ENCODE peak calls at places on chromosomes 7 and 10, in seven cellular contexts. One of them, this sample, is unnamed.

GRCh38 chr7:105794741-105795729 is 81.4 kb downstream of the ATXN7L1 start:
- DNase-seq in GM12878: no peak
- DNase-seq in SK-N-SH: no peak
- DNase-seq in H1: no peak
- DNase-seq in HCT116: no peak
- DNase-seq in K562: no peak
- DNase-seq in HepG2: no peak
- DNase-seq in this sample: no peak

GRCh38 chr10:125355657-125356056 is 195.3 kb upstream of the CTBP2 start:
- DNase-seq in SK-N-SH: no peak
- DNase-seq in HCT116: no peak
- DNase-seq in K562: no peak
- DNase-seq in H1: no peak
- DNase-seq in GM12878: no peak
- DNase-seq in HepG2: no peak
- DNase-seq in this sample: no peak

GRCh38 chr10:25388862-25389206 is 214.0 kb downstream of the GPR158 start:
- DNase-seq in SK-N-SH: no peak
- DNase-seq in HCT116: no peak
- DNase-seq in H1: no peak
- DNase-seq in K562: no peak
- DNase-seq in GM12878: no peak
- DNase-seq in HepG2: no peak
- DNase-seq in this sample: no peak

GRCh38 chr10:121580276-121581116 is 17.7 kb downstream of the FGFR2 start:
- DNase-seq in HepG2: no peak
- DNase-seq in K562: no peak
- DNase-seq in H1: peak
- DNase-seq in GM12878: no peak
- DNase-seq in SK-N-SH: no peak
- DNase-seq in HCT116: no peak
- DNase-seq in this sample: no peak

GRCh38 chr7:7228472-7228871 is 46.1 kb downstream of the C1GALT1 start:
- DNase-seq in SK-N-SH: no peak
- DNase-seq in HepG2: no peak
- DNase-seq in K562: no peak
- DNase-seq in GM12878: no peak
- DNase-seq in HCT116: no peak
- DNase-seq in H1: no peak
- DNase-seq in this sample: no peak

GRCh38 chr10:44016589-44017482 is 368.1 kb downstream of the CXCL12 start:
- DNase-seq in HepG2: no peak
- DNase-seq in H1: no peak
- DNase-seq in SK-N-SH: no peak
- DNase-seq in K562: no peak
- DNase-seq in GM12878: no peak
- DNase-seq in HCT116: no peak
- DNase-seq in this sample: no peak

GRCh38 chr7:20269726-20270125 is 52.5 kb upstream of the MACC1 start:
- DNase-seq in GM12878: no peak
- DNase-seq in HepG2: no peak
- DNase-seq in K562: no peak
- DNase-seq in H1: no peak
- DNase-seq in SK-N-SH: no peak
- DNase-seq in HCT116: no peak
- DNase-seq in this sample: no peak

GRCh38 chr7:143490719-143491306 is 13.1 kb downstream of the TAS2R41 start:
- DNase-seq in H1: no peak
- DNase-seq in SK-N-SH: no peak
- DNase-seq in GM12878: no peak
- DNase-seq in HepG2: peak
- DNase-seq in HCT116: no peak
- DNase-seq in K562: peak
- DNase-seq in this sample: peak

GRCh38 chr7:26168458-26169023 is 16.5 kb downstream of the NFE2L3 start:
- DNase-seq in HCT116: no peak
- DNase-seq in K562: no peak
- DNase-seq in GM12878: no peak
- DNase-seq in SK-N-SH: no peak
- DNase-seq in HepG2: no peak
- DNase-seq in H1: no peak
- DNase-seq in this sample: no peak

GRCh38 chr7:7405461-7405860 is 130.2 kb downstream of the COL28A1 start:
- DNase-seq in H1: no peak
- DNase-seq in HCT116: no peak
- DNase-seq in GM12878: no peak
- DNase-seq in K562: no peak
- DNase-seq in HepG2: no peak
- DNase-seq in SK-N-SH: no peak
- DNase-seq in this sample: no peak

GRCh38 chr10:57657164-57657765 is 610.4 kb downstream of the IPMK start:
- DNase-seq in HepG2: peak
- DNase-seq in K562: peak
- DNase-seq in GM12878: no peak
- DNase-seq in H1: peak
- DNase-seq in SK-N-SH: peak
- DNase-seq in HCT116: peak
- DNase-seq in this sample: peak

GRCh38 chr7:116075351-116076145 is 45.0 kb upstream of the TFEC start:
- DNase-seq in K562: no peak
- DNase-seq in SK-N-SH: no peak
- DNase-seq in HepG2: no peak
- DNase-seq in H1: no peak
- DNase-seq in GM12878: no peak
- DNase-seq in HCT116: no peak
- DNase-seq in this sample: no peak

GRCh38 chr10:132028706-132029105 is 37.0 kb upstream of the JAKMIP3 start:
- DNase-seq in SK-N-SH: no peak
- DNase-seq in GM12878: no peak
- DNase-seq in HepG2: no peak
- DNase-seq in H1: no peak
- DNase-seq in K562: no peak
- DNase-seq in HCT116: no peak
- DNase-seq in this sample: no peak

GRCh38 chr10:28305551-28305950 is 2.7 kb upstream of the MPP7 start:
- DNase-seq in K562: no peak
- DNase-seq in HCT116: no peak
- DNase-seq in SK-N-SH: no peak
- DNase-seq in GM12878: no peak
- DNase-seq in HepG2: no peak
- DNase-seq in H1: no peak
- DNase-seq in this sample: no peak

GRCh38 chr7:41010418-41010817 is 692.5 kb downstream of the INHBA start:
- DNase-seq in K562: no peak
- DNase-seq in HepG2: no peak
- DNase-seq in SK-N-SH: no peak
- DNase-seq in H1: no peak
- DNase-seq in HCT116: no peak
- DNase-seq in GM12878: no peak
- DNase-seq in this sample: no peak

GRCh38 chr7:516606-517456 is 2.8 kb downstream of the PDGFA start:
- DNase-seq in GM12878: no peak
- DNase-seq in SK-N-SH: no peak
- DNase-seq in HCT116: no peak
- DNase-seq in K562: peak
- DNase-seq in HepG2: peak
- DNase-seq in H1: no peak
- DNase-seq in this sample: peak

GRCh38 chr7:99070361-99070760 is 73.5 kb downstream of the SMURF1 start:
- DNase-seq in HepG2: no peak
- DNase-seq in HCT116: no peak
- DNase-seq in SK-N-SH: no peak
- DNase-seq in K562: no peak
- DNase-seq in GM12878: no peak
- DNase-seq in H1: no peak
- DNase-seq in this sample: no peak

GRCh38 chr10:127492607-127493250 is 56.4 kb upstream of the NPS start:
- DNase-seq in SK-N-SH: no peak
- DNase-seq in K562: no peak
- DNase-seq in HCT116: peak
- DNase-seq in H1: peak
- DNase-seq in GM12878: no peak
- DNase-seq in HepG2: no peak
- DNase-seq in this sample: no peak

DNA sequence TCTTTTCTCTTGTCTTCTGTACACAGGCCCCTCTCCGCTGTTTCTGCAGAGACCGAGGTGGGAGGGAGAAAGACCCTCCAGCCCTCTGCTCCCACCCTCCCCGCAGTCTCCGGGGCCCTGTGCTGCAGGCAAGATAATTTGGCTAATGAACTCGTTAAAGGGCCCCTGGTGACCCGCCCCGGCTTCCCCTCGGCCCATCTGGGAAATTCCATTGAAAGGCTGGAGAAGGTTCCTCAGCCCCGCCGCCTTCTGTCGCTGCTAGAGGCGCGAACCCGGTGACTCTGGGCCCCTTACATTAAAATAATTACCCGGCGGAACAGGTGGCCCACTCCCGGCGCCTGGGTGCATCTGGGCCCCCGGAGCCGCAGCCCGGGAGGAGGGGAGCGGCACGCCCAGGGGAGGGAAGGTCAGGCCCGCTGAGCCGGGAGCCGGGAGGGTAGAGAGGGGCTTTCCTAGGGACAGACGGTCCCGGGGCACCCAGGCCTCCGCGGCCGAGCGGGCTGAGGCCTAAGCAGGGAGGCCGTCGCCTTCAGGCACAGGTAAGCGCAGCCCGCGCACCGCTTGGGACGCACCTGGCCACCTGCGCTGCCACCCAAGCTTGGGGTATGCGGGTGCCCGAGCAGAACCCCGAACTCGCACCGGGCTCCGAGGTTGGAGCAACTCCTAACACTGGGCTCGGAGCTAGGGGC is 7.3 kb upstream of the MNX1 start:
- DNase-seq in GM12878: no peak
- DNase-seq in HepG2: no peak
- DNase-seq in H1: no peak
- DNase-seq in SK-N-SH: peak
- DNase-seq in HCT116: no peak
- DNase-seq in K562: no peak
- DNase-seq in this sample: no peak
- TF ChIP-seq JUND in GM12878: no peak
- TF ChIP-seq JUND in HepG2: no peak
- TF ChIP-seq JUND in H1: no peak
- TF ChIP-seq JUND in SK-N-SH: no peak
- TF ChIP-seq JUND in HCT116: no peak
- TF ChIP-seq JUND in K562: no peak
- TF ChIP-seq JUND in this sample: no peak

GRCh38 chr10:115049957-115050356 is 43.2 kb upstream of the ATRNL1 start:
- DNase-seq in GM12878: no peak
- DNase-seq in HepG2: peak
- DNase-seq in K562: no peak
- DNase-seq in HCT116: no peak
- DNase-seq in H1: no peak
- DNase-seq in SK-N-SH: no peak
- DNase-seq in this sample: no peak

GRCh38 chr10:115051216-115051615 is 41.9 kb upstream of the ATRNL1 start:
- DNase-seq in SK-N-SH: no peak
- DNase-seq in K562: no peak
- DNase-seq in HepG2: peak
- DNase-seq in HCT116: no peak
- DNase-seq in GM12878: no peak
- DNase-seq in H1: no peak
- DNase-seq in this sample: no peak

GRCh38 chr10:115050375-115050960 is 42.7 kb upstream of the ATRNL1 start:
- DNase-seq in SK-N-SH: no peak
- DNase-seq in HCT116: no peak
- DNase-seq in GM12878: no peak
- DNase-seq in H1: no peak
- DNase-seq in K562: no peak
- DNase-seq in HepG2: no peak
- DNase-seq in this sample: no peak

GRCh38 chr10:115047705-115048104 is 45.5 kb upstream of the ATRNL1 start:
- DNase-seq in HepG2: no peak
- DNase-seq in H1: no peak
- DNase-seq in HCT116: no peak
- DNase-seq in GM12878: no peak
- DNase-seq in K562: no peak
- DNase-seq in SK-N-SH: no peak
- DNase-seq in this sample: no peak

GRCh38 chr10:115049318-115049717 is 43.8 kb upstream of the ATRNL1 start:
- DNase-seq in HCT116: no peak
- DNase-seq in SK-N-SH: no peak
- DNase-seq in K562: no peak
- DNase-seq in HepG2: no peak
- DNase-seq in GM12878: no peak
- DNase-seq in H1: no peak
- DNase-seq in this sample: no peak
- TF ChIP-seq JUND in HCT116: no peak
- TF ChIP-seq JUND in SK-N-SH: no peak
- TF ChIP-seq JUND in K562: no peak
- TF ChIP-seq JUND in HepG2: no peak
- TF ChIP-seq JUND in GM12878: no peak
- TF ChIP-seq JUND in H1: no peak
- TF ChIP-seq JUND in this sample: no peak

GRCh38 chr7:2775785-2776184 is 68.3 kb downstream of the GNA12 start:
- DNase-seq in K562: no peak
- DNase-seq in GM12878: no peak
- DNase-seq in HepG2: no peak
- DNase-seq in SK-N-SH: no peak
- DNase-seq in HCT116: no peak
- DNase-seq in H1: no peak
- DNase-seq in this sample: no peak
- TF ChIP-seq JUND in K562: no peak
- TF ChIP-seq JUND in GM12878: no peak
- TF ChIP-seq JUND in HepG2: no peak
- TF ChIP-seq JUND in SK-N-SH: no peak
- TF ChIP-seq JUND in HCT116: no peak
- TF ChIP-seq JUND in H1: no peak
- TF ChIP-seq JUND in this sample: no peak

GRCh38 chr7:141519623-141520022 is 31.6 kb upstream of the AGK start:
- DNase-seq in H1: no peak
- DNase-seq in GM12878: no peak
- DNase-seq in SK-N-SH: no peak
- DNase-seq in HepG2: no peak
- DNase-seq in HCT116: no peak
- DNase-seq in K562: no peak
- DNase-seq in this sample: no peak
- TF ChIP-seq JUND in H1: no peak
- TF ChIP-seq JUND in GM12878: no peak
- TF ChIP-seq JUND in SK-N-SH: no peak
- TF ChIP-seq JUND in HepG2: no peak
- TF ChIP-seq JUND in HCT116: no peak
- TF ChIP-seq JUND in K562: no peak
- TF ChIP-seq JUND in this sample: no peak

GRCh38 chr10:102769375-102770107 is 25.8 kb downstream of the WBP1L start:
- DNase-seq in GM12878: no peak
- DNase-seq in H1: no peak
- DNase-seq in K562: peak
- DNase-seq in SK-N-SH: no peak
- DNase-seq in HCT116: no peak
- DNase-seq in HepG2: peak
- DNase-seq in this sample: peak
- TF ChIP-seq JUND in GM12878: no peak
- TF ChIP-seq JUND in H1: no peak
- TF ChIP-seq JUND in K562: peak
- TF ChIP-seq JUND in SK-N-SH: no peak
- TF ChIP-seq JUND in HCT116: no peak
- TF ChIP-seq JUND in HepG2: no peak
- TF ChIP-seq JUND in this sample: peak

GRCh38 chr10:48343871-48344598 is 37.6 kb downstream of the MAPK8 start:
- DNase-seq in H1: no peak
- DNase-seq in SK-N-SH: no peak
- DNase-seq in GM12878: no peak
- DNase-seq in HCT116: no peak
- DNase-seq in HepG2: no peak
- DNase-seq in K562: no peak
- DNase-seq in this sample: no peak

GRCh38 chr10:48340734-48341133 is 34.3 kb downstream of the MAPK8 start:
- DNase-seq in GM12878: no peak
- DNase-seq in H1: no peak
- DNase-seq in K562: no peak
- DNase-seq in SK-N-SH: no peak
- DNase-seq in HepG2: no peak
- DNase-seq in HCT116: no peak
- DNase-seq in this sample: no peak

GRCh38 chr10:48343106-48343505 is 36.6 kb downstream of the MAPK8 start:
- DNase-seq in GM12878: no peak
- DNase-seq in SK-N-SH: no peak
- DNase-seq in HepG2: no peak
- DNase-seq in HCT116: no peak
- DNase-seq in H1: no peak
- DNase-seq in K562: no peak
- DNase-seq in this sample: no peak
- TF ChIP-seq JUND in GM12878: no peak
- TF ChIP-seq JUND in SK-N-SH: no peak
- TF ChIP-seq JUND in HepG2: no peak
- TF ChIP-seq JUND in HCT116: no peak
- TF ChIP-seq JUND in H1: no peak
- TF ChIP-seq JUND in K562: no peak
- TF ChIP-seq JUND in this sample: no peak

This sample was measured in T47D.